ENCODE peak calls at places on chromosomes 3 and 15, in ten cellular contexts. One of them, this sample, is unnamed.

GRCh38 chr15:99137111-99137546 is 32.2 kb downstream of the SYNM start:
- DNase-seq in K562: no peak
- DNase-seq in left ventricle myocardium inferior: no peak
- DNase-seq in fibroblast of pulmonary artery: no peak
- DNase-seq in AG09309: no peak
- DNase-seq in transverse colon: no peak
- DNase-seq in Panc1: no peak
- DNase-seq in endodermal cell: peak
- DNase-seq in AG10803: no peak
- DNase-seq in GM23338: no peak
- DNase-seq in this sample: peak

GRCh38 chr3:123404391-123404790 is 44.5 kb downstream of the ADCY5 start:
- DNase-seq in K562: no peak
- DNase-seq in left ventricle myocardium inferior: no peak
- DNase-seq in fibroblast of pulmonary artery: no peak
- DNase-seq in AG09309: no peak
- DNase-seq in transverse colon: no peak
- DNase-seq in Panc1: no peak
- DNase-seq in endodermal cell: no peak
- DNase-seq in AG10803: no peak
- DNase-seq in GM23338: no peak
- DNase-seq in this sample: no peak

GRCh38 chr3:100533176-100533575 is 40.8 kb downstream of the TMEM45A start:
- DNase-seq in K562: no peak
- DNase-seq in left ventricle myocardium inferior: no peak
- DNase-seq in fibroblast of pulmonary artery: no peak
- DNase-seq in AG09309: peak
- DNase-seq in transverse colon: no peak
- DNase-seq in Panc1: no peak
- DNase-seq in endodermal cell: no peak
- DNase-seq in AG10803: peak
- DNase-seq in GM23338: no peak
- DNase-seq in this sample: no peak

GRCh38 chr3:41026394-41027177 is 172.7 kb upstream of the CTNNB1 start:
- DNase-seq in K562: peak
- DNase-seq in left ventricle myocardium inferior: peak
- DNase-seq in fibroblast of pulmonary artery: peak
- DNase-seq in AG09309: no peak
- DNase-seq in transverse colon: peak
- DNase-seq in Panc1: no peak
- DNase-seq in endodermal cell: peak
- DNase-seq in AG10803: peak
- DNase-seq in GM23338: peak
- DNase-seq in this sample: no peak

GRCh38 chr15:55993804-55994539 is 560 bp upstream of the NEDD4 start:
- DNase-seq in K562: no peak
- DNase-seq in left ventricle myocardium inferior: no peak
- DNase-seq in fibroblast of pulmonary artery: peak
- DNase-seq in AG09309: peak
- DNase-seq in transverse colon: no peak
- DNase-seq in Panc1: no peak
- DNase-seq in endodermal cell: peak
- DNase-seq in AG10803: peak
- DNase-seq in GM23338: peak
- DNase-seq in this sample: no peak

GRCh38 chr15:69637818-69638217 is 185.2 kb downstream of the RPLP1 start:
- DNase-seq in K562: no peak
- DNase-seq in left ventricle myocardium inferior: no peak
- DNase-seq in fibroblast of pulmonary artery: no peak
- DNase-seq in AG09309: no peak
- DNase-seq in transverse colon: no peak
- DNase-seq in Panc1: no peak
- DNase-seq in endodermal cell: no peak
- DNase-seq in AG10803: no peak
- DNase-seq in GM23338: no peak
- DNase-seq in this sample: no peak

GRCh38 chr15:96345560-96346389 is 15.3 kb downstream of the NR2F2 start:
- DNase-seq in K562: no peak
- DNase-seq in left ventricle myocardium inferior: peak
- DNase-seq in fibroblast of pulmonary artery: peak
- DNase-seq in AG09309: no peak
- DNase-seq in transverse colon: no peak
- DNase-seq in Panc1: no peak
- DNase-seq in endodermal cell: peak
- DNase-seq in AG10803: peak
- DNase-seq in GM23338: peak
- DNase-seq in this sample: no peak

GRCh38 chr3:149494759-149495580 is 20.5 kb downstream of the TM4SF4 start:
- DNase-seq in K562: no peak
- DNase-seq in left ventricle myocardium inferior: no peak
- DNase-seq in fibroblast of pulmonary artery: no peak
- DNase-seq in AG09309: no peak
- DNase-seq in transverse colon: no peak
- DNase-seq in Panc1: no peak
- DNase-seq in endodermal cell: no peak
- DNase-seq in AG10803: peak
- DNase-seq in GM23338: no peak
- DNase-seq in this sample: no peak

GRCh38 chr15:92149029-92149428 is 244.7 kb upstream of the ST8SIA2 start:
- DNase-seq in K562: no peak
- DNase-seq in left ventricle myocardium inferior: no peak
- DNase-seq in fibroblast of pulmonary artery: no peak
- DNase-seq in AG09309: peak
- DNase-seq in transverse colon: no peak
- DNase-seq in Panc1: no peak
- DNase-seq in endodermal cell: no peak
- DNase-seq in AG10803: peak
- DNase-seq in GM23338: no peak
- DNase-seq in this sample: no peak

GRCh38 chr3:111911446-111911845 is 52.4 kb downstream of the PHLDB2 start:
- DNase-seq in K562: no peak
- DNase-seq in left ventricle myocardium inferior: no peak
- DNase-seq in fibroblast of pulmonary artery: no peak
- DNase-seq in AG09309: no peak
- DNase-seq in transverse colon: no peak
- DNase-seq in Panc1: no peak
- DNase-seq in endodermal cell: no peak
- DNase-seq in AG10803: peak
- DNase-seq in GM23338: no peak
- DNase-seq in this sample: no peak

GRCh38 chr15:40511093-40511471 is 40.3 kb downstream of the CHST14 start:
- DNase-seq in K562: no peak
- DNase-seq in left ventricle myocardium inferior: no peak
- DNase-seq in fibroblast of pulmonary artery: no peak
- DNase-seq in AG09309: no peak
- DNase-seq in transverse colon: peak
- DNase-seq in Panc1: no peak
- DNase-seq in endodermal cell: no peak
- DNase-seq in AG10803: peak
- DNase-seq in GM23338: peak
- DNase-seq in this sample: no peak

GRCh38 chr15:36130641-36131310 is 448.6 kb upstream of the CDIN1 start:
- DNase-seq in K562: no peak
- DNase-seq in left ventricle myocardium inferior: no peak
- DNase-seq in fibroblast of pulmonary artery: no peak
- DNase-seq in AG09309: no peak
- DNase-seq in transverse colon: no peak
- DNase-seq in Panc1: no peak
- DNase-seq in endodermal cell: no peak
- DNase-seq in AG10803: peak
- DNase-seq in GM23338: no peak
- DNase-seq in this sample: no peak

GRCh38 chr15:57227181-57227580 is 149.1 kb upstream of the CGNL1 start:
- DNase-seq in K562: no peak
- DNase-seq in left ventricle myocardium inferior: no peak
- DNase-seq in fibroblast of pulmonary artery: no peak
- DNase-seq in AG09309: no peak
- DNase-seq in transverse colon: no peak
- DNase-seq in Panc1: no peak
- DNase-seq in endodermal cell: no peak
- DNase-seq in AG10803: no peak
- DNase-seq in GM23338: no peak
- DNase-seq in this sample: no peak

GRCh38 chr15:57223345-57223744 is 153.0 kb upstream of the CGNL1 start:
- DNase-seq in K562: no peak
- DNase-seq in left ventricle myocardium inferior: no peak
- DNase-seq in fibroblast of pulmonary artery: no peak
- DNase-seq in AG09309: no peak
- DNase-seq in transverse colon: no peak
- DNase-seq in Panc1: no peak
- DNase-seq in endodermal cell: no peak
- DNase-seq in AG10803: no peak
- DNase-seq in GM23338: no peak
- DNase-seq in this sample: no peak

GRCh38 chr15:57224664-57225063 is 151.6 kb upstream of the CGNL1 start:
- DNase-seq in K562: no peak
- DNase-seq in left ventricle myocardium inferior: no peak
- DNase-seq in fibroblast of pulmonary artery: no peak
- DNase-seq in AG09309: peak
- DNase-seq in transverse colon: no peak
- DNase-seq in Panc1: no peak
- DNase-seq in endodermal cell: no peak
- DNase-seq in AG10803: peak
- DNase-seq in GM23338: no peak
- DNase-seq in this sample: no peak

GRCh38 chr15:57220220-57220619 is 156.1 kb upstream of the CGNL1 start:
- DNase-seq in K562: no peak
- DNase-seq in left ventricle myocardium inferior: no peak
- DNase-seq in fibroblast of pulmonary artery: peak
- DNase-seq in AG09309: peak
- DNase-seq in transverse colon: no peak
- DNase-seq in Panc1: no peak
- DNase-seq in endodermal cell: no peak
- DNase-seq in AG10803: peak
- DNase-seq in GM23338: no peak
- DNase-seq in this sample: no peak

GRCh38 chr15:57223887-57224286 is 152.4 kb upstream of the CGNL1 start:
- DNase-seq in K562: no peak
- DNase-seq in left ventricle myocardium inferior: no peak
- DNase-seq in fibroblast of pulmonary artery: no peak
- DNase-seq in AG09309: no peak
- DNase-seq in transverse colon: no peak
- DNase-seq in Panc1: no peak
- DNase-seq in endodermal cell: no peak
- DNase-seq in AG10803: no peak
- DNase-seq in GM23338: no peak
- DNase-seq in this sample: no peak
- H3K4me3 ChIP-seq in K562: no peak
- H3K4me3 ChIP-seq in left ventricle myocardium inferior: no peak
- H3K4me3 ChIP-seq in fibroblast of pulmonary artery: no peak
- H3K4me3 ChIP-seq in AG09309: no peak
- H3K4me3 ChIP-seq in transverse colon: no peak
- H3K4me3 ChIP-seq in Panc1: no peak
- H3K4me3 ChIP-seq in endodermal cell: no peak
- H3K4me3 ChIP-seq in AG10803: no peak
- H3K4me3 ChIP-seq in GM23338: no peak
- H3K4me3 ChIP-seq in this sample: no peak

DNA sequence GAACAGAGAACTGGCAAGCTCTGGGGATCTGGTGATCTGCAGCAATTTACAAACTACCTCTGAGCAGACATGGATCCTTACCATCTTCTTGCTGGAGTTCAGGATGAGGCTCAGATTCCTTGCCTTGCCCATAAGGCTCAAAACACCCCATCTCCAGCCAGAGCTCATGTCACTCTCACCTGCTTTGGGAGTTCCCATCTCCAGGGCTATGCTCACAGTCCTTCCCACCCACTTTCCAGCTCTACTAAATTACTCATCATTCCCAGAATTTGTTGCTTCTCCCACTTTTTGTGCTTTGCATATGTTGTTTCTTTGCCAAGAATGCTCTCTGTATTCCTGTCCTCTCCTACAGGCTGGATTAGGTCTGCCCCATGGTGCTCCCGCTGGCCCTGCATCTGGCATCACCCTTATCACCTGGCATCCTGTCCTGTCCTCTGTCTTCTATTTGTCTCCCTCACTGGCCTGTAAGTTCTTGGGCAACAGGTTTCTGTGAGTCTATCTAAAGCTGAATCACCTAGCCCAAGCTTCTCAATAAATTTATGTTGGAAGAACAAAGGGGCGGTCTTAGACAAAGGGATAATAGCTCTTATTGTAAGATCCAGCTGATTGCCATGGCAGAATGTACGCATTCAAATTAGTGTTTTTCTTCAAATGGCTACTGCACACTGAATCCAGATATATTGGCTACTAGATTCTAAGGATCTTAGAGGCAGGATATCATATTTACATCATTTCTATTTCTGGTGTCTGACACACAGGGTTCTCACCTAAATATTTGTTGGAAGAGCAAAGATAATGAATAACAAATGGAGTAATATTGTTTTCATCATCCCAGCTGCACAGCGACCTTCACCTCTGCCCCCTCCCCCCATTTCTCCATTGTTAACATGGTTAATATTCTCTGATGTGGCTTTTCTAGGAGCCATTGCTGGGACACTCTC is 179.3 kb downstream of the CLSTN2 start:
- DNase-seq in K562: no peak
- DNase-seq in left ventricle myocardium inferior: no peak
- DNase-seq in fibroblast of pulmonary artery: no peak
- DNase-seq in AG09309: no peak
- DNase-seq in transverse colon: no peak
- DNase-seq in Panc1: no peak
- DNase-seq in endodermal cell: no peak
- DNase-seq in AG10803: no peak
- DNase-seq in GM23338: no peak
- DNase-seq in this sample: no peak
- TF ChIP-seq CTCF in K562: no peak
- TF ChIP-seq CTCF in left ventricle myocardium inferior: no peak
- TF ChIP-seq CTCF in fibroblast of pulmonary artery: no peak
- TF ChIP-seq CTCF in AG09309: no peak
- TF ChIP-seq CTCF in transverse colon: no peak
- TF ChIP-seq CTCF in Panc1: no peak
- TF ChIP-seq CTCF in endodermal cell: no peak
- TF ChIP-seq CTCF in AG10803: no peak
- TF ChIP-seq CTCF in GM23338: no peak
- TF ChIP-seq CTCF in this sample: no peak

DNA sequence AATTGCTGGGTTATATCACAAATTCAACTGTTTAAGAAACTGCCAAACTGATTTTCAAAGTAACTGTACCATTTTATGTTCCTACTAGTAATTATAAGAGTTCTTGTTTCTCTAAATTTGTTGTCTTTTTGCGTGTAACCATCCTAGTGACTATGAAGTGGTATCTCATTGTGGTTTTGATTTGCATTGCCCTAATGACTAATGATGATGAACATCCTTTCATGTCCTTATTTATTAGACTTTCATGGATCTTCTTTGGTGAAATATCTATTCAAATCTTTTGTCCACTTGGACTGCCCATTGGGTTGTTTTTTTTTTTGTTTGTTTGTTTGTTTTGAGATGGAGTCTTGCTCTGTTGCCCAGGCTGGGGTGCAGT is 3.6 kb downstream of the OXSR1 start:
- DNase-seq in K562: no peak
- DNase-seq in left ventricle myocardium inferior: no peak
- DNase-seq in fibroblast of pulmonary artery: no peak
- DNase-seq in AG09309: no peak
- DNase-seq in transverse colon: no peak
- DNase-seq in Panc1: no peak
- DNase-seq in endodermal cell: no peak
- DNase-seq in AG10803: peak
- DNase-seq in GM23338: no peak
- DNase-seq in this sample: no peak
- H3K4me3 ChIP-seq in K562: no peak
- H3K4me3 ChIP-seq in left ventricle myocardium inferior: no peak
- H3K4me3 ChIP-seq in fibroblast of pulmonary artery: no peak
- H3K4me3 ChIP-seq in AG09309: peak
- H3K4me3 ChIP-seq in transverse colon: no peak
- H3K4me3 ChIP-seq in Panc1: no peak
- H3K4me3 ChIP-seq in endodermal cell: no peak
- H3K4me3 ChIP-seq in AG10803: no peak
- H3K4me3 ChIP-seq in GM23338: no peak
- H3K4me3 ChIP-seq in this sample: no peak

GRCh38 chr3:180855364-180855763 is 57.1 kb upstream of the FXR1 start:
- DNase-seq in K562: no peak
- DNase-seq in left ventricle myocardium inferior: no peak
- DNase-seq in fibroblast of pulmonary artery: peak
- DNase-seq in AG09309: no peak
- DNase-seq in transverse colon: no peak
- DNase-seq in Panc1: no peak
- DNase-seq in endodermal cell: peak
- DNase-seq in AG10803: no peak
- DNase-seq in GM23338: peak
- DNase-seq in this sample: no peak
- TF ChIP-seq CTCF in K562: peak
- TF ChIP-seq CTCF in left ventricle myocardium inferior: no peak
- TF ChIP-seq CTCF in fibroblast of pulmonary artery: peak
- TF ChIP-seq CTCF in AG09309: no peak
- TF ChIP-seq CTCF in transverse colon: no peak
- TF ChIP-seq CTCF in Panc1: peak
- TF ChIP-seq CTCF in endodermal cell: peak
- TF ChIP-seq CTCF in AG10803: peak
- TF ChIP-seq CTCF in GM23338: peak
- TF ChIP-seq CTCF in this sample: no peak

This sample was measured in breast epithelium.